ENCODE peak calls at places on chromosome 18, in eight cellular contexts. G is left ventricle myocardium inferior; X is CD4-positive, alpha-beta T cell; I is activated T-cell treated with anti-CD3 and anti-CD28 coated beads, Interleukin-2, amount 50 U/mL, for 4 hours; N is neural progenitor cell; O is putamen; L is OCI-LY7; Z is stimulated activated CD8-positive, alpha-beta memory T cell treated with anti-CD3 and anti-CD28 coated beads, Interleukin-4, amount 100 ng/mL, for 24 hours. A is an unnamed sample.

GRCh38 chr18:42514522-42514921 is 559.5 kb downstream of the PIK3C3 start:
- DNase-seq in Z (no peak), N (no peak), G (no peak), X (no peak), L (no peak), O (no peak), I (no peak), A (no peak)

GRCh38 chr18:47870605-47871004 is 59.9 kb downstream of the SMAD2 start:
- DNase-seq in Z (no peak), L (no peak), I (no peak), N (no peak), X (no peak), O (no peak), G (no peak), A (no peak)

GRCh38 chr18:58394046-58394445 is 234.8 kb downstream of the ALPK2 start:
- DNase-seq in I (no peak), O (peak; percentile 57), G (no peak), L (no peak), N (no peak), Z (no peak), X (no peak), A (no peak)

GRCh38 chr18:31990823-31991222 is 27.8 kb upstream of the RNF125 start:
- DNase-seq in O (no peak), N (no peak), G (no peak), Z (no peak), L (peak; percentile 1), X (no peak), I (no peak), A (no peak)

GRCh38 chr18:23784811-23785245 is 95.6 kb downstream of the LAMA3 start:
- DNase-seq in L (no peak), Z (no peak), X (no peak), I (no peak), G (no peak), N (no peak), O (no peak), A (no peak)

GRCh38 chr18:50700245-50701165 is 119.3 kb downstream of the MRO start:
- DNase-seq in O (no peak), Z (no peak), L (no peak), X (no peak), G (no peak), N (no peak), I (no peak), A (no peak)

GRCh38 chr18:54734059-54734458 is 94.2 kb upstream of the RAB27B start:
- DNase-seq in G (no peak), N (no peak), I (no peak), O (no peak), X (no peak), Z (no peak), L (no peak), A (no peak)

GRCh38 chr18:7177131-7177744 is 53.7 kb upstream of the LRRC30 start:
- DNase-seq in Z (no peak), L (peak; percentile 8), N (peak; percentile 78), G (no peak), O (peak; percentile 45), X (no peak), I (no peak), A (peak; percentile 85)

GRCh38 chr18:27198036-27198435 is 12.9 kb upstream of the CHST9 start:
- DNase-seq in N (no peak), O (no peak), X (no peak), I (no peak), G (no peak), L (no peak), Z (no peak), A (no peak)

GRCh38 chr18:74977041-74977440 is 231.9 kb downstream of the PTGR3 start:
- DNase-seq in I (no peak), N (no peak), Z (no peak), O (no peak), X (no peak), L (no peak), G (no peak), A (no peak)

GRCh38 chr18:6708880-6709279 is 20.6 kb upstream of the ARHGAP28 start:
- DNase-seq in N (no peak), O (no peak), L (no peak), Z (no peak), X (no peak), I (no peak), G (no peak), A (no peak)

GRCh38 chr18:9827856-9828793 is 57.6 kb upstream of the TXNDC2 start:
- DNase-seq in L (no peak), O (peak; percentile 34), Z (no peak), N (no peak), I (no peak), G (peak; percentile 28), X (no peak), A (no peak)

GRCh38 chr18:58953627-58954026 is 89.0 kb downstream of the ZNF532 start:
- DNase-seq in X (no peak), N (no peak), O (no peak), I (no peak), Z (no peak), L (no peak), G (peak; percentile 51), A (no peak)

GRCh38 chr18:76232813-76233212 is 262.2 kb downstream of the ZNF516 start:
- DNase-seq in O (no peak), X (no peak), I (no peak), G (no peak), L (no peak), Z (no peak), N (no peak), A (no peak)

GRCh38 chr18:22346968-22347611 is 70.6 kb downstream of the CTAGE1 start:
- DNase-seq in L (no peak), G (peak; percentile 89), X (no peak), Z (no peak), N (peak; percentile 77), O (no peak), I (no peak), A (peak; percentile 78)

GRCh38 chr18:49527631-49528327 is 34.1 kb upstream of the LIPG start:
- DNase-seq in I (no peak), L (no peak), O (no peak), N (no peak), Z (no peak), X (no peak), G (no peak), A (no peak)

GRCh38 chr18:34223164-34223892 is 1.4 kb downstream of the NOL4 start:
- DNase-seq in L (no peak), N (peak; percentile 65), X (no peak), Z (no peak), I (no peak), G (no peak), O (no peak), A (peak; percentile 57)

GRCh38 chr18:24964213-24964612 is 387.8 kb downstream of the ZNF521 start:
- DNase-seq in X (no peak), G (no peak), I (no peak), N (peak; percentile 43), L (peak; percentile 84), Z (no peak), O (no peak), A (no peak)

GRCh38 chr18:60549338-60549960 is 176.9 kb upstream of the MC4R start:
- DNase-seq in X (no peak), N (peak; percentile 87), Z (no peak), O (peak; percentile 73), L (peak; percentile 70), G (no peak), I (no peak), A (no peak)

GRCh38 chr18:32175265-32175664 is 14.6 kb upstream of the MEP1B start:
- DNase-seq in O (peak; percentile 10), Z (no peak), L (no peak), G (peak; percentile 22), N (no peak), I (no peak), X (no peak), A (no peak)

GRCh38 chr18:57353940-57354461 is 1.6 kb downstream of the ST8SIA3 start:
- DNase-seq in Z (peak; percentile 1), I (no peak), O (no peak), N (peak; percentile 94), X (no peak), L (no peak), G (peak; percentile 30), A (peak; percentile 94)

GRCh38 chr18:33184178-33184577 is 256.3 kb downstream of the CCDC178 start:
- DNase-seq in L (no peak), Z (no peak), X (no peak), G (no peak), N (no peak), O (no peak), I (no peak), A (no peak)

GRCh38 chr18:49476664-49477411 is 10.2 kb downstream of the C18orf32 start:
- DNase-seq in Z (no peak), G (no peak), L (no peak), N (no peak), X (no peak), I (no peak), O (no peak), A (no peak)

GRCh38 chr18:34709631-34710429 is at the start of gene DTNA:
- DNase-seq in X (no peak), L (no peak), I (no peak), O (peak; percentile 86), N (peak; percentile 64), G (no peak), Z (no peak), A (no peak)

GRCh38 chr18:51890762-51891161 is 449.2 kb upstream of the DCC start:
- DNase-seq in L (no peak), N (no peak), O (no peak), X (no peak), Z (no peak), G (no peak), I (no peak), A (no peak)

GRCh38 chr18:227902-228301 is 39.9 kb downstream of the THOC1 start:
- DNase-seq in L (no peak), I (no peak), O (no peak), N (no peak), G (no peak), X (no peak), Z (no peak), A (no peak)

GRCh38 chr18:70188113-70188512 is 17.4 kb downstream of the RTTN start:
- DNase-seq in Z (no peak), I (no peak), N (no peak), X (no peak), L (no peak), G (no peak), O (no peak), A (no peak)

GRCh38 chr18:49059028-49059670 is 108.4 kb upstream of the SMAD7 start:
- DNase-seq in X (no peak), N (peak; percentile 19), I (no peak), Z (no peak), G (no peak), L (peak; percentile 94), O (no peak), A (no peak)

GRCh38 chr18:6203791-6204190 is 210.9 kb downstream of the L3MBTL4 start:
- DNase-seq in G (no peak), O (no peak), N (no peak), Z (no peak), X (no peak), I (no peak), L (no peak), A (no peak)

GRCh38 chr18:55401638-55402191 is 186.3 kb downstream of the TCF4 start:
- DNase-seq in Z (no peak), L (no peak), I (no peak), N (peak; percentile 68), O (no peak), X (no peak), G (no peak), A (no peak)

GRCh38 chr18:34117319-34117718 is 107.4 kb downstream of the NOL4 start:
- DNase-seq in G (no peak), N (peak; percentile 32), I (no peak), X (no peak), Z (no peak), O (no peak), L (no peak), A (no peak)

GRCh38 chr18:46683252-46683651 is 26.2 kb upstream of the LOXHD1 start:
- DNase-seq in L (no peak), Z (no peak), O (no peak), N (no peak), G (no peak), I (no peak), X (no peak), A (no peak)

GRCh38 chr18:2515908-2516625 is 55.2 kb downstream of the METTL4 start:
- DNase-seq in N (no peak), X (no peak), O (no peak), Z (no peak), I (no peak), L (peak; percentile 65), G (no peak), A (no peak)

GRCh38 chr18:45765740-45766139 is 41.8 kb downstream of the SLC14A1 start:
- DNase-seq in N (no peak), Z (no peak), O (no peak), G (no peak), I (no peak), X (no peak), L (no peak), A (no peak)

A was measured in H7.